ENCODE peak calls at places on chromosomes 6 and 20, in six cellular contexts. L is KBM-7; S is activated naive CD4-positive, alpha-beta T cell treated with anti-CD3 and anti-CD28 coated beads, Interleukin-2, amount 10 ng/mL, durations not matched to agents 7 days and 5 days; V is activated T-cell treated with anti-CD3 and anti-CD28 coated beads, Interleukin-2, amount 50 U/mL, for 4 hours; G is C1 segment of cervical spinal cord; K is NCI-H1417. O is an unnamed sample.

GRCh38 chr6:97440590-97441176 is 157.7 kb upstream of the MMS22L start:
- DNase-seq in L (peak), S (no peak), V (no peak), G (no peak), K (peak), O (no peak)

GRCh38 chr6:10465633-10466499 is 51.0 kb upstream of the TFAP2A start:
- DNase-seq in L (peak), S (peak), V (no peak), G (no peak), K (peak), O (no peak)

GRCh38 chr6:148509789-148510581 is 167.3 kb downstream of the SASH1 start:
- DNase-seq in L (peak), S (no peak), V (no peak), G (no peak), K (peak), O (no peak)

GRCh38 chr6:79269877-79270276 is 35.4 kb upstream of the HMGN3 start:
- DNase-seq in L (peak), S (no peak), V (no peak), G (no peak), K (no peak), O (no peak)

GRCh38 chr20:25573288-25574251 is 11.8 kb downstream of the NINL start:
- DNase-seq in L (no peak), S (no peak), V (no peak), G (no peak), K (no peak), O (no peak)

GRCh38 chr6:144248470-144249301 is 36.4 kb upstream of the UTRN start:
- DNase-seq in L (peak), S (no peak), V (no peak), G (no peak), K (no peak), O (no peak)

GRCh38 chr20:37580069-37580468 is 52.4 kb upstream of the BLCAP start:
- DNase-seq in L (no peak), S (no peak), V (no peak), G (no peak), K (no peak), O (no peak)

GRCh38 chr20:53606364-53606985 is 12.8 kb upstream of the ZNF217 start:
- DNase-seq in L (no peak), S (no peak), V (no peak), G (no peak), K (no peak), O (no peak)

GRCh38 chr6:14986370-14986769 is 259.5 kb upstream of the JARID2 start:
- DNase-seq in L (no peak), S (no peak), V (no peak), G (no peak), K (no peak), O (no peak)

GRCh38 chr20:3712279-3712873 is at the start of gene SIGLEC1:
- DNase-seq in L (peak), S (no peak), V (no peak), G (no peak), K (no peak), O (no peak)

GRCh38 chr20:50468378-50468798 is 41.8 kb upstream of the PTPN1 start:
- DNase-seq in L (no peak), S (no peak), V (no peak), G (no peak), K (no peak), O (no peak)

GRCh38 chr6:33091957-33092356 is 16.2 kb downstream of the HLA-DPB1 start:
- DNase-seq in L (peak), S (peak), V (peak), G (no peak), K (no peak), O (peak)

GRCh38 chr6:10482636-10483257 is 38.4 kb upstream of the GCNT2 start:
- DNase-seq in L (no peak), S (no peak), V (no peak), G (no peak), K (no peak), O (no peak)

GRCh38 chr6:20058912-20059311 is 153.4 kb downstream of the MBOAT1 start:
- DNase-seq in L (peak), S (no peak), V (no peak), G (no peak), K (no peak), O (no peak)

GRCh38 chr6:101730954-101731353 is 337.4 kb downstream of the GRIK2 start:
- DNase-seq in L (no peak), S (no peak), V (no peak), G (no peak), K (no peak), O (no peak)

GRCh38 chr6:123333000-123333756 is 303.6 kb downstream of the TRDN start:
- DNase-seq in L (no peak), S (no peak), V (no peak), G (no peak), K (no peak), O (no peak)

GRCh38 chr20:26167499-26167898 is 470.8 kb upstream of the ZNF337 start:
- DNase-seq in L (no peak), S (no peak), V (no peak), G (no peak), K (no peak), O (no peak)

GRCh38 chr6:167815296-167815980 is 11.3 kb upstream of the AFDN start:
- DNase-seq in L (no peak), S (no peak), V (no peak), G (no peak), K (peak), O (no peak)

O was measured in activated T-helper 9 cell treated with anti-CD3 and anti-CD28 coated beads, Interleukin-2, amount 50 U/mL, for 16 hours.